ENCODE peak calls at places on chromosomes 7 and 10, in six cellular contexts. B is GM13976, T is B cell, F is upper lobe of right lung, K is H9, O is GM13977. M is an unnamed sample.
A peak's percentile ranks its signal among the peaks of the same experiment; 100 is the strongest.

GRCh38 chr10:6578221-6579192 is 1.6 kb downstream of the PRKCQ start:
- DNase-seq in B (no peak), T (no peak), F (no peak), K (no peak), O (no peak), M (no peak)

GRCh38 chr7:156194813-156195212 is 382.6 kb upstream of the SHH start:
- DNase-seq in B (no peak), T (no peak), F (no peak), K (no peak), O (no peak), M (no peak)

GRCh38 chr7:144830024-144830785 is 5.6 kb downstream of the TPK1 start:
- DNase-seq in B (no peak), T (no peak), F (no peak), K (no peak), O (no peak), M (no peak)

GRCh38 chr7:192035-192649 is at the start of gene FAM20C:
- DNase-seq in B (peak; percentile 56), T (peak; percentile 55), F (peak; percentile 95), K (peak; percentile 55), O (peak; percentile 60), M (peak; percentile 27)

GRCh38 chr10:58698777-58699356 is 186.2 kb downstream of the BICC1 start:
- DNase-seq in B (no peak), T (no peak), F (no peak), K (no peak), O (no peak), M (no peak)

GRCh38 chr7:69775231-69775771 is 177.0 kb downstream of the AUTS2 start:
- DNase-seq in B (no peak), T (no peak), F (no peak), K (no peak), O (no peak), M (no peak)

GRCh38 chr7:50265968-50266694 is 38.4 kb upstream of the IKZF1 start:
- DNase-seq in B (no peak), T (no peak), F (no peak), K (no peak), O (no peak), M (no peak)

GRCh38 chr7:98754041-98754479 is 115.8 kb downstream of the TMEM130 start:
- DNase-seq in B (no peak), T (no peak), F (no peak), K (peak; percentile 82), O (no peak), M (no peak)

GRCh38 chr10:17817790-17818189 is 8.6 kb downstream of the MRC1 start:
- DNase-seq in B (no peak), T (no peak), F (no peak), K (no peak), O (no peak), M (no peak)

GRCh38 chr10:22900841-22901601 is 26.8 kb upstream of the ARMC3 start:
- DNase-seq in B (no peak), T (no peak), F (no peak), K (no peak), O (no peak), M (no peak)

GRCh38 chr10:110336111-110336721 is 31.5 kb upstream of the SMNDC1 start:
- DNase-seq in B (no peak), T (no peak), F (no peak), K (peak; percentile 46), O (no peak), M (no peak)
- TF ChIP-seq CTCF in B (no peak), T (no peak), F (no peak), K (peak; percentile 31), O (no peak), M (no peak)

DNA sequence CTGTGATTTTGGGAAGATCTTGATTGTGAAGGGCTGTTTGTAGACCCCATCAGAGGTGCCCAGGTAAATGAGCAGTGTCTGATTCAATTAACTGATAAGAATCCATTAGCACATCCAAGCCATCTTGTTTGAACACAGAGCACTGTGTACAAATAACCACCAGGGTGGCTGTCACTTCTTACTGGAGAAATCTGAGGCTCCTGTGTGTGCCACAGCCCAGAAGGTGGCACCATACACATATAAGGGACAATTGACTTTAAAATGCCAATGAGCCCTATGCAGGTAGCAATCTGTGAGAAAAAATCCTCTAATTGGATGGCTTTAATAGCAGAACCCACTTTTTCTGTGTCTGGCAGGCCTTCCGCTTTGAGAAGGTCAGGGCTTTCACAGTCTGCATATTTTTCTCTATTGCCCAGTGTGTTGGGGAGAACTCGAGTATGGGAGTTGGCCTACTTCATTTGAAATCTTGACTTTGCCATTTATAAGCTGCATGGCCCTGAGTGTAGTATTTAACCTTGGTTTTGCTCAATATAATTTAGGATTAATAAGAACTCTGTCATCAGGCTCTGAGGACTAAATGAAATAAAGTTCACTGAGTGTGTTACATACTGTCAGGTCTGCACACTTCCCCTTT is 517.4 kb downstream of the CCSER2 start:
- DNase-seq in B (no peak), T (no peak), F (no peak), K (peak; percentile 36), O (no peak), M (no peak)
- TF ChIP-seq CTCF in B (no peak), T (no peak), F (peak; percentile 33), K (peak; percentile 56), O (peak; percentile 21), M (no peak)

DNA sequence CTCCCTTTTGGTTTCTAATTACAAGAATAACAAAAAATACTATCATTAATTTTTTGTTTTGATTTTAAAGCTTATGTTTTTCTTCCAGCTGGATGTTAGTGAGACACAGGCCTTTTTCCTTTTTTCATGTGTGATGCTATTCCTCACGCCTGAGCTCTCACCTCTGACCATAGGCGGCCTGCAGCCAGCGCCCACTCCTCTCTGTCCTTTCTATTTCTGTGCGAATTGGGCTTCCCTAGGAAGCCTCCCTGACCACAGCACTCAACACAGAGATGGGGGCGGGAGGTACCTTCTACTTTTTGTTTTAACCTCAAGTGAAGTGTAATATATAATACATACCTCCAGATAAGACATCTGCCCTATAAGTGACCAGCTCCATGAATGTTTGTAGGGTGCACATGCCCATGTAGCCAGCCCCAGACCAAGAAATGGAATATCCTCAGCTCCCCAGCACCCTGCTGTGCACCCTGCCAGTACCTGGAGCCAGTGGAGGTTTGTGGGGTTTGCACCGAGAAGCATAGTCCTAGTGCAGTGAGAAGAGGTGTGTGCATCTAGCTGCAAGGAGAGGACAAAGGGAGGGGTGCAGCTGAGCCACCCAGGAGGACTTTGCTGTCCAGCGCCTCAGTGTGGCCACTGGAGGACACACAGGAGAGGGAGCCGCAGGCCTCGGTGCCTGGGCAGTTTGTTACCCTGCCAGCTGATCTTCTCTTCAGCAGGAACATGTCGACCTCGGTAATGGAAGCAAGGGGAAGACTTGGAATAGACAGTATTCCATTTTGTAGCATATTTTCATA is 38.5 kb downstream of the BNIP3 start:
- DNase-seq in B (no peak), T (no peak), F (peak; percentile 51), K (peak; percentile 71), O (no peak), M (no peak)
- TF ChIP-seq CTCF in B (no peak), T (no peak), F (peak; percentile 30), K (peak; percentile 75), O (peak; percentile 62), M (peak; percentile 35)

GRCh38 chr7:117875566-117875965 is 2.3 kb upstream of the CTTNBP2 start:
- DNase-seq in B (no peak), T (no peak), F (no peak), K (peak; percentile 75), O (no peak), M (no peak)
- TF ChIP-seq CTCF in B (peak; percentile 7), T (no peak), F (no peak), K (peak; percentile 64), O (no peak), M (no peak)

M was measured in natural killer cell.